ENCODE peak calls at places on chromosomes 16 and 17, in ten cellular contexts. E, X, K, F, Y, W, N, R, S and M are unnamed samples. For H3K36me3 and H3K27me3, the result is how much of the 10 kb centered on the place peaks cover.

GRCh38 chr16:23110257-23110899 is 38.9 kb downstream of the USP31 start:
- DNase-seq in S (no peak), W (no peak), Y (no peak), R (no peak), X (no peak), F (no peak), E (no peak), N (no peak), K (no peak), M (no peak)

GRCh38 chr16:85006639-85007038 is 4.7 kb downstream of the ZDHHC7 start:
- DNase-seq in N (no peak), X (no peak), K (no peak), R (no peak), S (no peak), E (no peak), W (no peak), F (no peak), Y (no peak), M (peak)

GRCh38 chr16:68040506-68041288 is 17.6 kb downstream of the DUS2 start:
- DNase-seq in S (peak), N (peak), X (peak), R (peak), K (peak), E (peak), W (no peak), Y (peak), F (peak), M (peak)

GRCh38 chr16:71883849-71884638 is at the start of gene ZNF821:
- DNase-seq in X (peak), R (peak), N (peak), K (peak), S (peak), F (peak), E (peak), W (no peak), Y (peak), M (peak)

GRCh38 chr16:19153876-19154275 is 14.2 kb upstream of the SYT17 start:
- DNase-seq in Y (no peak), X (no peak), W (no peak), S (no peak), E (no peak), F (no peak), K (no peak), N (no peak), R (no peak), M (no peak)

GRCh38 chr17:784143-784542 is 2.0 kb downstream of the MRM3 start:
- DNase-seq in K (no peak), Y (no peak), S (no peak), F (no peak), W (no peak), X (no peak), N (no peak), E (no peak), R (no peak), M (no peak)

GRCh38 chr16:89159850-89160354 is 11.6 kb upstream of the CDH15 start:
- DNase-seq in Y (no peak), K (no peak), N (no peak), X (no peak), E (no peak), R (no peak), W (no peak), S (no peak), F (no peak), M (no peak)

GRCh38 chr17:1573932-1574696 is 11.5 kb upstream of the PITPNA start:
- DNase-seq in W (no peak), E (peak), F (peak), Y (peak), K (peak), S (peak), N (peak), R (peak), X (peak), M (peak)

GRCh38 chr17:82287849-82288601 is 14.5 kb upstream of the CSNK1D start:
- DNase-seq in N (no peak), Y (peak), F (no peak), R (no peak), K (peak), W (no peak), X (no peak), E (no peak), S (peak), M (no peak)

GRCh38 chr16:58843675-58844074 is 109.6 kb upstream of the GOT2 start:
- DNase-seq in X (no peak), R (no peak), E (no peak), W (no peak), N (no peak), F (peak), S (peak), Y (no peak), K (no peak), M (peak)

GRCh38 chr17:48841395-48841831 is 10.6 kb downstream of the CALCOCO2 start:
- DNase-seq in F (no peak), K (no peak), Y (peak), E (no peak), R (peak), N (peak), S (peak), X (no peak), W (no peak), M (no peak)

GRCh38 chr17:2940352-2940751 is 123.1 kb downstream of the OR1D5 start:
- DNase-seq in K (no peak), E (peak), R (no peak), N (no peak), Y (no peak), S (no peak), W (no peak), F (peak), X (peak), M (peak)

GRCh38 chr17:78255029-78255656 is 23.7 kb downstream of the TMEM235 start:
- DNase-seq in Y (no peak), S (no peak), E (no peak), K (peak), X (no peak), R (no peak), W (no peak), F (no peak), N (no peak), M (no peak)
- H3K4me3 ChIP-seq in Y (no peak), S (no peak), E (no peak), K (no peak), X (no peak), R (no peak), W (no peak), F (no peak), N (no peak), M (no peak)

DNA sequence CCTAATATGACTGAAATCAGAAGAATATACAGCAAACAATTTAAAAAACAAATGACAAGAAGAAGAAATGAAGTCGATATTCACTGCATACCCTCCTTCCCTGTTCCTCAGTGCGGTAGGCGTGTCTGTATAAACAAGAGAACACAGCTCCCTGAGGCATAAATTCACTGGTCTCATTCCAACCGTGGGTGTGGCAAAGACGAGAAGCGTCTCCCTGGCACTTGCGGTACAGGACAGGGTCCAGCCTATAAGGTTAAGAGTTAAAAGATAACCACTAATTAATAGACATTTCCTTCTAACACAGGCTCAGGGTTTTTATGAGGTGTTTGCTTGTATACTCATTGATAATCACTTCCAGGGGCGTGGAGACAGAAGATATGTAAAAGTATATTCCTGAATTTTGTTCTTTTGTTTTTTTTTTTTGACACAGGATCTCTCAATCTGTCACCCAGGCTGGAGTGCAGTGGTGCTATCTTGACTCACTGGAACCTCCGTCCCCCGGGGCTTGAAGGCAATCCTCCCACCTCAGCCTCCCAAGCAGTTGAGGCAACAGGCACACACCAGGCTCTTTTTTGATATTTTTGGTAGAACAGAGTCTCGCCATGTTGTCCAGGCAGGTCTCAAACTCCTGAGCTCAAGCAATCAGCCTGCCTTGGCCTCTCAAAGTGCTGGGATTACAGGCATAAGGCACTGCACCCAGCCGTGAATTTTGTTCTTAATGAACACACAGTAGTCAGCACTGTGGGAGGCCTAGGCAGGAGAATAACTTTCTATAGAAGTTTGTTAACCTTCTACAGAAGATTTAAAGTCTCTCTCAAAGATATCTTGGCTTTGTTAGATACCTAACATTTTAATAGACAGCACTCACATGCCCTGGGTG is 59.1 kb upstream of the CLEC18B start:
- DNase-seq in Y (peak), X (no peak), S (no peak), E (no peak), R (no peak), W (peak), K (no peak), N (no peak), F (peak), M (no peak)
- H3K36me3 ChIP-seq in Y (under half), X (under half), S (under half), E (under half), R (under half), W (under half), K (under half), N (half or more), F (under half), M (under half)

DNA sequence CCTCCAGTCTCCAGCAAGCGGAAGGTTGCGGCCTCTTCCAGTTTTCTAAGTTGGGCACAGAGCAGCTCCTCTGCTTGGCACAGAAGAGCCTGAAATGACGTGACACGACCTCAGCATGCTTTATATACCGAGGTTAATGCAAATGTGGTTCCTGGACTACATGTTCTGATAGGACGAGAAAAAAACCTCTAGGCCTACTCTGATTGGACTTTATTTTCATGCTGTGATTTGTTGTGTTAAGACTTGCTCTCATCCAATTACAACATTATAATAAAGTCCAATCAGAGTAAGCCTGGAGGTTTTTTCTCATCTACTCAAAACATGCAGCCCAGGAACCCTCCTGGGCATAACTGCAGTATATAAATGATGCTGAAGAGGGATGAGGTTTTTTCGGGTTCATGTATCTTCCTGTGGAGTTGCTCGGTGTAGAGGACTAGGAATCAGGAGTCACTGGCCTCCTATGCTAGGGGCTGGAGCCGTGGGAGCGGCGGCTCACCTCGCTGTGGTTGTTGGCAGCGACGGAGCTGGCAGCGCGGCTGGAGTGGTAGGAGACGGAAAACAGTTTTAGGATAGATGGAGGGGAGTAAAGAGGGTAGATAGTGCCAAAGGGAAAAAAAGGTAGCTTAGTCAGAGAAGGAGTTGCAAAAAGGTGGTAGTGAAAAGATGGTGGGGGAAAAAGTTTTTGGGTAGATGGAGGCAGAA is 878.0 kb downstream of the KCNJ18 start:
- DNase-seq in X (no peak), W (no peak), N (no peak), F (no peak), Y (no peak), K (no peak), E (no peak), R (no peak), S (no peak), M (no peak)
- H3K27me3 ChIP-seq in X (under half), W (under half), N (under half), F (under half), Y (under half), K (under half), E (under half), R (under half), S (under half), M (under half)

DNA sequence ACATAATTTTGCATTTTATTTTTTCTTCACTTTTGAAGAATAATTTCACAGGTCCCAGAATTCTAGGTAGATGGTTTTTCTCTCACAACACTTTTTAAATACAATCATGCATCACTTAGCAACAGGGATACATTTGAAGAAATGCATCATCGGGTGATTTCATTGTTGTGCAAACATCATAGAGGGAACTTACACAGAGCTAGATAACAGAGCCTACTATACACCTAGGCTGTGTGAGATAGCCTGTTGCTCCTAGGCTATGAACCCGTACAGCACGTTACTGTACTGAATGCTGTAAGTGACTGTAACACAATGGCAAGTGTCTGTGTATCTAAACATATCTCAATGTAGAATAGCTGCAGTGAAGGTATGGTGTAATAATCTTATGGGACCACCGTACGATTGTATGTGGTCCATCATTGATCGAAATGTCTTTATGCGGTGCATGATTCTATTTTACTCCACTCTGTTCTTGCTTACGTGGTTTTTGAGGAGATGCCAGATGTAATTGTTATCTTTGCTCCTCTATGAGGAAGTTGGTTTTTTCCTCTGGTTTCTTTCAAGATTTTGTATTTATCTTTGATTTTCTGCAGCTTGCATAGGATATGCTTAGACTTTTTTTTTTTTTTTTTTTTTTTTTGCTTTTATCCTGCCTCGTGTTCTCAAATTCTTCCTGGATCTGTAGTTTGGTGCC is 35.5 kb upstream of the TMEM92 start:
- DNase-seq in Y (no peak), X (no peak), W (no peak), K (no peak), R (no peak), E (no peak), F (no peak), S (no peak), N (no peak), M (no peak)
- H3K4me3 ChIP-seq in Y (no peak), X (no peak), W (no peak), K (no peak), R (no peak), E (no peak), F (no peak), S (no peak), N (no peak), M (no peak)